ENCODE peak calls at places on chromosomes 1 and 21, in eight cellular contexts. X, Z, V, D, H, R, J and F are unnamed samples.

GRCh38 chr1:203557958-203558760 is 64.2 kb downstream of the OPTC start:
- DNase-seq in H (no peak), X (peak), V (no peak), R (no peak), Z (no peak), J (peak), D (peak), F (peak)

GRCh38 chr1:194069168-194069830 is 882.9 kb upstream of the B3GALT2 start:
- DNase-seq in D (peak), H (no peak), X (no peak), J (no peak), V (no peak), R (no peak), Z (no peak), F (no peak)

GRCh38 chr1:212794561-212795014 is 2.9 kb downstream of the TATDN3 start:
- DNase-seq in D (no peak), H (no peak), R (no peak), V (no peak), X (no peak), J (no peak), Z (no peak), F (no peak)

GRCh38 chr21:29642551-29643245 is 297.1 kb downstream of the GRIK1 start:
- DNase-seq in Z (no peak), H (no peak), R (no peak), V (no peak), J (no peak), X (no peak), D (no peak), F (no peak)

GRCh38 chr1:2232916-2233438 is 4.9 kb downstream of the SKI start:
- DNase-seq in Z (no peak), X (no peak), D (no peak), J (no peak), R (peak), H (no peak), V (no peak), F (no peak)

GRCh38 chr1:4324621-4325020 is 329.8 kb upstream of the AJAP1 start:
- DNase-seq in V (no peak), R (no peak), D (no peak), X (no peak), H (no peak), J (no peak), Z (no peak), F (no peak)

GRCh38 chr1:211559222-211560010 is 19.5 kb downstream of the SLC30A1 start:
- DNase-seq in R (no peak), J (no peak), D (no peak), H (no peak), V (no peak), Z (no peak), X (no peak), F (no peak)

GRCh38 chr1:162536511-162536910 is 25.0 kb upstream of the UAP1 start:
- DNase-seq in D (no peak), R (no peak), Z (no peak), J (no peak), X (peak), V (no peak), H (no peak), F (no peak)

GRCh38 chr21:39564200-39564599 is 48.5 kb upstream of the B3GALT5 start:
- DNase-seq in R (no peak), J (no peak), Z (no peak), D (peak), H (no peak), X (no peak), V (no peak), F (no peak)

GRCh38 chr1:69404486-69404885 is 163.2 kb upstream of the LRRC7 start:
- DNase-seq in D (no peak), J (no peak), R (no peak), Z (no peak), H (no peak), X (no peak), V (no peak), F (no peak)

GRCh38 chr1:53139911-53140310 is 2.5 kb downstream of the SLC1A7 start:
- DNase-seq in V (no peak), D (no peak), H (no peak), J (no peak), X (no peak), Z (no peak), R (no peak), F (no peak)

GRCh38 chr1:150805899-150806298 is 2.2 kb downstream of the CTSK start:
- DNase-seq in V (no peak), J (no peak), Z (no peak), R (peak), D (no peak), H (no peak), X (no peak), F (no peak)
- TF ChIP-seq CTCF in V (no peak), J (no peak), Z (no peak), R (no peak), D (no peak), H (no peak), X (no peak), F (no peak)

GRCh38 chr1:29712801-29713200 is 476.5 kb downstream of the PTPRU start:
- DNase-seq in H (no peak), X (no peak), J (no peak), R (no peak), V (no peak), D (no peak), Z (no peak), F (no peak)

GRCh38 chr1:29712275-29712633 is 475.9 kb downstream of the PTPRU start:
- DNase-seq in X (no peak), R (no peak), H (no peak), D (no peak), V (no peak), Z (no peak), J (no peak), F (no peak)

GRCh38 chr1:29716306-29716705 is 480.0 kb downstream of the PTPRU start:
- DNase-seq in D (no peak), H (no peak), J (no peak), V (no peak), X (no peak), Z (no peak), R (no peak), F (no peak)

GRCh38 chr1:29711582-29712274 is 475.4 kb downstream of the PTPRU start:
- DNase-seq in R (no peak), D (no peak), H (no peak), J (no peak), X (no peak), Z (no peak), V (no peak), F (no peak)

GRCh38 chr1:29713857-29714256 is 477.5 kb downstream of the PTPRU start:
- DNase-seq in J (no peak), Z (no peak), H (no peak), X (no peak), V (no peak), R (no peak), D (no peak), F (no peak)
- TF ChIP-seq CTCF in J (peak), Z (no peak), H (no peak), X (peak), V (no peak), R (peak), D (no peak), F (peak)

GRCh38 chr1:47402591-47402990 is 13.5 kb upstream of the FOXE3 start:
- DNase-seq in X (no peak), D (no peak), R (no peak), J (no peak), Z (no peak), V (no peak), H (no peak), F (no peak)
- TF ChIP-seq CTCF in X (no peak), D (no peak), R (no peak), J (no peak), Z (no peak), V (no peak), H (no peak), F (no peak)

DNA sequence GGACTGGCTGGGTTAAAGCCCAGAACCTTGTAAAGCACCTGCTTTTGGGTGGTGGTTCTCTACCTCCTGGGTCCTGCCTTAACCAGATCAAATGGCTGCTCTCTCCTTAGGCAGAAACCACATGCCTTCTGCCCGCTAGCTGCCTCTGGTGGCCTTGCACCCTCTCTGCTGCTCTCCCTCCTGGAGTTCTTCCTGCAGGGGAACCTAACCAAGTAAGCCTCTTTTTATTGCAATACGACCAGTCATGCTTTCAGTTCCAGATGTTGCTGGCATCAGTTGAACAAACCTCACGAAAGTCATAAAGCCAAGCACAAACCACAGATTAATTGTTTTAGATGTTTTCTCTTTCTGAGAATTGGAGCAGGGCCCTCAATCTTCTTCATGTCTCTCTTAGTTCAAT is 118.9 kb downstream of the GDAP2 start:
- DNase-seq in J (no peak), R (peak), Z (no peak), V (no peak), H (no peak), D (no peak), X (peak), F (no peak)
- TF ChIP-seq CTCF in J (no peak), R (no peak), Z (no peak), V (no peak), H (no peak), D (no peak), X (peak), F (peak)

GRCh38 chr1:14825396-14825795 is 226.9 kb downstream of the KAZN start:
- DNase-seq in Z (no peak), H (no peak), R (no peak), J (no peak), X (no peak), V (no peak), D (no peak), F (no peak)

GRCh38 chr1:14826731-14827326 is 228.3 kb downstream of the KAZN start:
- DNase-seq in D (no peak), Z (no peak), X (no peak), J (no peak), V (no peak), R (peak), H (no peak), F (no peak)

GRCh38 chr1:14826172-14826636 is 227.7 kb downstream of the KAZN start:
- DNase-seq in H (no peak), Z (no peak), R (no peak), V (no peak), X (peak), D (no peak), J (no peak), F (peak)

GRCh38 chr1:14827870-14828269 is 229.4 kb downstream of the KAZN start:
- DNase-seq in R (no peak), H (no peak), J (no peak), V (no peak), D (no peak), X (no peak), Z (no peak), F (no peak)

DNA sequence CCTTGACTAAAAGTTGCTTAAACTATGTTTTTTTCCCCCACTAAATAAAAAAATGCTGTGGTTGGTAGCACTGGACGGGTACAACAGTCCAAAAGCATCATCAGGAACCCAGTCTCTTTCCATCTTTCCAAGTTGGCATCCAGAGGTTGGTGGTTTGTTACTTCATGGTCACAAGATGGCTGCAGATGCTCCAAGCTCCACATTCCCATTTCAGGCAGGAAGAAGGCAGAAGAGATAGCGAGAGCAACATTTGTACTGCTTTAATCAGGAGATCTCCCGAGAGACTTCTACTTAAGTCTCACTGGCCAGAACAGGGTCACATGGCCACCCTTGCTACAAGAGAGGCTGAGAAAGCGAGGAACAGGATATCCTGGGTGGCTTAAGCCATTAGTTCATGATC is 230.2 kb downstream of the KAZN start:
- DNase-seq in D (no peak), R (no peak), H (no peak), X (no peak), Z (no peak), V (no peak), J (no peak), F (no peak)
- TF ChIP-seq CTCF in D (no peak), R (no peak), H (no peak), X (no peak), Z (no peak), V (no peak), J (no peak), F (no peak)

GRCh38 chr21:42781150-42781980 is 98.0 kb downstream of the WDR4 start:
- DNase-seq in R (peak), X (no peak), V (no peak), H (no peak), J (no peak), Z (no peak), D (peak), F (no peak)
- TF ChIP-seq CTCF in R (no peak), X (no peak), V (no peak), H (no peak), J (no peak), Z (no peak), D (no peak), F (no peak)

GRCh38 chr1:170881268-170882265 is 53.8 kb upstream of the MROH9 start:
- DNase-seq in X (no peak), J (no peak), R (peak), V (no peak), Z (no peak), D (peak), H (no peak), F (peak)
- TF ChIP-seq CTCF in X (peak), J (peak), R (peak), V (no peak), Z (peak), D (peak), H (peak), F (peak)

DNA sequence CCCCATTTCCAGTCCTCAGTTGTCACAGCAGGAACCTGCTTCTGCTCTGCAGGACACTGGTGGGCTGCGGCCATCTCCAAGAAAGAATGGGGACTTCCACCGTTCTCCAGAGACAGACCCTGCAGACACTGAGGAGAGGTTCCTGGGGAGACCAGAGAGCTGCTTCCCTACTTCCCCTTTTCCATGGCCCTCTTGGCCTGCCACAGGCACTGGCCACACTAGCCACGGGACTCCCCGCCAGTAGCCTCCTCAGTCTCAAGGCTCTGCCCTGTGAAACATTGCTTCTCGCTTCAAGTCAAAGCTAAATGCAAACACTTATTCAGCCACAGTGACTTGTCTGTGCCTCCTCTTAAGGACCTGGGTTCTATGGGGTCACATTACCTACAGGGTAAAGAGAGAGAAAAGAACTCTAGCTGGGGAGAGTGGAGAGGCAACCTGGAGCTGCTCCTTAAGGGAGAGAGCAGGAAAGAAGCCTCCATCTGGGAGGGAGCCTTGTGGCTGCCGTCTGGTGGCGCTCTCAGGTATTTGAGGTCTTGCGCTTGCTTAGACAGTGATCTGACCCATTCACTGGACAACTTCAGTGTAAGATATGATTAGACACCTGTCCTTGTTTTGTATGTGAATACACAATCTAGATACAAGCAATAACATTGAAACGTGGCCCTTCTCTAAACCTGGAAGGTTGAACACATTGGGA is 5.4 kb upstream of the SLAMF8 start:
- DNase-seq in D (no peak), H (no peak), X (no peak), Z (no peak), R (peak), V (no peak), J (no peak), F (no peak)
- TF ChIP-seq CTCF in D (no peak), H (no peak), X (no peak), Z (no peak), R (peak), V (peak), J (no peak), F (no peak)

GRCh38 chr1:77582905-77583304 is 99.6 kb downstream of the ZZZ3 start:
- DNase-seq in D (no peak), V (no peak), R (no peak), Z (no peak), H (no peak), J (no peak), X (no peak), F (no peak)

GRCh38 chr1:77584884-77585283 is 97.6 kb downstream of the ZZZ3 start:
- DNase-seq in V (no peak), R (no peak), H (no peak), Z (no peak), X (no peak), D (no peak), J (no peak), F (no peak)

GRCh38 chr1:77583483-77583882 is 99.0 kb downstream of the ZZZ3 start:
- DNase-seq in J (no peak), Z (no peak), D (no peak), X (no peak), V (no peak), H (no peak), R (no peak), F (no peak)

GRCh38 chr1:77579547-77579946 is 102.9 kb downstream of the ZZZ3 start:
- DNase-seq in Z (no peak), V (no peak), J (no peak), X (no peak), R (peak), H (no peak), D (no peak), F (no peak)
- TF ChIP-seq CTCF in Z (no peak), V (no peak), J (no peak), X (no peak), R (no peak), H (no peak), D (no peak), F (no peak)

GRCh38 chr1:231554969-231555368 is 26.5 kb downstream of the TSNAX start:
- DNase-seq in R (no peak), H (no peak), X (no peak), D (no peak), Z (no peak), V (no peak), J (no peak), F (no peak)

GRCh38 chr1:231553320-231553719 is 24.9 kb downstream of the TSNAX start:
- DNase-seq in X (no peak), H (no peak), J (no peak), R (no peak), D (no peak), V (no peak), Z (no peak), F (no peak)

GRCh38 chr1:231549733-231550447 is 21.4 kb downstream of the TSNAX start:
- DNase-seq in V (no peak), D (no peak), X (no peak), H (no peak), R (no peak), Z (no peak), J (no peak), F (no peak)

GRCh38 chr1:231544943-231545592 is 16.6 kb downstream of the TSNAX start:
- DNase-seq in J (no peak), V (no peak), Z (no peak), D (no peak), R (no peak), X (no peak), H (no peak), F (no peak)

DNA sequence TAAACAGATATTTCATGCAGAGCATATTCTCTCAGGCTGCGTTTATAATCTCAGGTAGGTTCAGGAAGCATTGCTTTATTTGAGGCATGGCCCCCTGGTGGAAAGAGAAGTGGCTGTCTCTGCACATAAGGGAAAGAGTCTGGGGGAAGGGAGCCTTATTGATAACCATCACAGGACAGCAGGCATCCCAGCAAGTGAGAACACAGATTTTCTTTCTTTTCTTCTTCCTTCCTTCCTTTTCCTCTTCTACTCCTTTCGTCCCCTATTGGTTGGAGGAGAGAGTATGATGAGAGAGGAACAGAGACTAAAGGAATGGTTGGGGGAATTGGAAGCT is 21.9 kb downstream of the TSNAX start:
- DNase-seq in H (no peak), J (no peak), Z (no peak), V (no peak), D (no peak), X (no peak), R (peak), F (no peak)
- TF ChIP-seq CTCF in H (peak), J (peak), Z (peak), V (peak), D (peak), X (peak), R (peak), F (peak)